ENCODE peak calls at places on chromosomes 3 and 15, in eight cellular contexts. P is HCT116, M is Peyer's patch, A is right lobe of liver, V is heart left ventricle, W is uterus, Y is body of pancreas, G is transverse colon. S is an unnamed sample.

GRCh38 chr3:48405343-48405881 is 24.5 kb downstream of the PLXNB1 start:
- DNase-seq in V (peak), Y (peak), G (no peak), P (no peak), M (peak), A (peak), W (peak), S (no peak)

GRCh38 chr3:23594066-23594465 is 211.7 kb upstream of the UBE2E1 start:
- DNase-seq in A (no peak), V (no peak), P (no peak), G (no peak), Y (no peak), M (no peak), W (no peak), S (no peak)

GRCh38 chr15:44999105-44999504 is 23.9 kb upstream of the SORD start:
- DNase-seq in V (no peak), M (no peak), Y (no peak), G (no peak), P (no peak), A (no peak), W (no peak), S (no peak)

GRCh38 chr3:126996905-126997304 is 14.0 kb downstream of the PLXNA1 start:
- DNase-seq in G (no peak), A (no peak), V (no peak), M (no peak), Y (no peak), W (no peak), P (no peak), S (no peak)

GRCh38 chr3:11514191-11514770 is 129.4 kb downstream of the VGLL4 start:
- DNase-seq in P (no peak), V (peak), Y (peak), M (no peak), W (peak), A (no peak), G (no peak), S (no peak)

GRCh38 chr3:187955076-187955952 is 198.6 kb upstream of the LPP start:
- DNase-seq in P (no peak), Y (peak), G (no peak), A (peak), V (no peak), M (no peak), W (peak), S (no peak)

GRCh38 chr15:37219211-37219701 is 118.9 kb upstream of the MEIS2 start:
- DNase-seq in P (no peak), G (no peak), M (no peak), Y (peak), A (peak), W (no peak), V (no peak), S (no peak)

GRCh38 chr3:50525987-50526386 is 22.6 kb upstream of the CACNA2D2 start:
- DNase-seq in P (peak), G (no peak), M (no peak), A (no peak), Y (peak), W (no peak), V (peak), S (peak)

GRCh38 chr3:115141018-115141757 is 5.9 kb downstream of the ZBTB20 start:
- DNase-seq in P (no peak), G (no peak), Y (no peak), A (no peak), M (no peak), W (no peak), V (no peak), S (no peak)

GRCh38 chr3:5678248-5678647 is 490.7 kb downstream of the EDEM1 start:
- DNase-seq in V (no peak), G (no peak), P (no peak), W (no peak), A (no peak), M (no peak), Y (no peak), S (no peak)

GRCh38 chr3:126446791-126447190 is 28.9 kb downstream of the ZXDC start:
- DNase-seq in V (no peak), P (no peak), W (no peak), G (no peak), A (no peak), Y (no peak), M (no peak), S (no peak)

GRCh38 chr3:40690696-40691597 is 166.2 kb downstream of the ZNF621 start:
- DNase-seq in G (peak), V (peak), Y (peak), A (peak), M (no peak), P (no peak), W (peak), S (peak)

GRCh38 chr3:129486057-129487035 is 42.1 kb upstream of the RHO start:
- DNase-seq in W (no peak), P (no peak), G (no peak), M (no peak), A (no peak), V (peak), Y (no peak), S (no peak)
- H3K4me3 ChIP-seq in W (no peak), P (no peak), G (no peak), M (no peak), A (no peak), V (no peak), Y (no peak), S (no peak)

GRCh38 chr3:44339990-44340389 is 1.4 kb downstream of the TCAIM start:
- DNase-seq in V (no peak), Y (no peak), M (no peak), P (no peak), W (no peak), G (no peak), A (no peak), S (no peak)
- H3K27ac ChIP-seq in V (peak), Y (no peak), M (peak), P (no peak), W (peak), G (peak), A (peak), S (peak)

GRCh38 chr3:138608322-138609214 is at the start of gene FAIM:
- DNase-seq in M (peak), A (peak), G (peak), P (peak), Y (peak), W (peak), V (peak), S (peak)
- TF ChIP-seq POLR2A in M (no peak), A (peak), G (peak), P (no peak), Y (peak), W (peak), V (no peak), S (no peak)

DNA sequence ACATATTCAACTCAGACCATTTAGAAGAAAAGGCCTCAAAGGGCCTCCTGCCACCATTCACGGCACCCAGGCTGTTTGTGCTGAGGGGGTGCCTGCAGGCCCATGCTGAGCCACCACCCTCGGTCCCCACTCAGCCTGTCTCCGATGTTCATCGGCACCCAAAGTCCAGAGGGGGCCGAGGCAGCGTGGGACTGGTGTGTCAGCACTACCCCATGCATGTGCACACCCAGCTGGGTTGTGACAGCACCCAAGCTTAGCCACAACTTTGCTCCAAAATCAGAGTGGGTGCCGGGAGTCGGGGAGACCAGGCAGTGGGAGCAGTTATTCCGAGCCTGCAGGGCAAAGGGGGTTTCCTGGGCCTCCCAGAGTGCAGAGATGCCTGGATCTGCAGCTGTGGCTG is 508.5 kb upstream of the ZNF717 start:
- DNase-seq in P (no peak), V (no peak), Y (no peak), G (no peak), A (no peak), M (no peak), W (no peak), S (no peak)
- H3K4me3 ChIP-seq in P (no peak), V (no peak), Y (no peak), G (no peak), A (no peak), M (no peak), W (no peak), S (no peak)

GRCh38 chr3:72567976-72568560 is 280.2 kb downstream of the SHQ1 start:
- DNase-seq in G (peak), M (no peak), P (no peak), A (peak), V (no peak), W (no peak), Y (no peak), S (no peak)
- H3K27ac ChIP-seq in G (no peak), M (no peak), P (no peak), A (peak), V (no peak), W (no peak), Y (no peak), S (no peak)

DNA sequence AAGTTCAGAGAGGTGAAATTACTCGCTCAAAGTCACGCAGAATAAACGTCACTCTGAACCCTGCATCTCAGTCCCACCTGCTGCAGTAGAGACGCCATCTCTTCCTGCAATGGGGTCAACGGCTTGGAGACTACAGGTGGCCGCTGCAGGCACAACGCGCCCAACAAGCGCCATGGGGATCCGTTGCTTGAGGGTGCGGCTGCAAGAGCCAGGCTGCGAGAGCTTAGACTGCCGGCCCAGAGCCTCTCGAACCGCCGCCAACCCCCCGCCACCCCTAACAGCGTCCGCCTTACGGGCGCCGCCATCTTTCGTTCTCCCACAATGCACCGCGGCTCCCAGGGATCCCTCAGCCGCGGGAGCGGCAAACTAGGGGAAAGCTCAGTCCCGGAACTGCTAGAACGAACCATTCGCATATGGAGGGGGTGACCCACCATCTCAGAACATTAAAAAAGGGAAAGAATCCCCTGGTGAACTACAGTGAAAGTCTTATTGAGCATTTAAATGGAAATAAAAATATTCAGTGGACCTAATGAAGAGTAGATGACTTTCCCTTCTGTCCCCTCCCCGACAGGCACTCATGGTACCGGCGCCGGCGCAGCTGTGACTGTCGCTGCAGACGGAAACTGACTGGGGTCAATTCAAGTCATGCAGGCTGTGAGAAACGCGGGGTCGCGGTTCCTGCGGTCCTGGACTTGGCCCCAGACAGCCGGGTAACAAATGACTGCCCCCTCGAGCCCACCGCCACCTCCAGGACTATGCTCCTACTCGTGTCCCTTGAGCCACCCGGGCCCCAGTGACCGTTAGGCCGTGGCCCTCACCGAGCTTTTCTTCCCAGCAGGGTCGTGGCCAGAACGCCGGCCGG is at the start of the genes MRPL46 and MRPS11:
- DNase-seq in Y (peak), P (peak), M (peak), W (peak), A (peak), G (peak), V (peak), S (peak)
- TF ChIP-seq POLR2A in Y (peak), P (peak), M (no peak), W (peak), A (peak), G (peak), V (no peak), S (no peak)

GRCh38 chr15:57592836-57593420 is 1.2 kb downstream of the MYZAP start:
- DNase-seq in Y (peak), M (no peak), P (no peak), V (peak), W (no peak), A (no peak), G (no peak), S (no peak)
- H3K4me3 ChIP-seq in Y (peak), M (peak), P (no peak), V (peak), W (peak), A (no peak), G (no peak), S (no peak)

DNA sequence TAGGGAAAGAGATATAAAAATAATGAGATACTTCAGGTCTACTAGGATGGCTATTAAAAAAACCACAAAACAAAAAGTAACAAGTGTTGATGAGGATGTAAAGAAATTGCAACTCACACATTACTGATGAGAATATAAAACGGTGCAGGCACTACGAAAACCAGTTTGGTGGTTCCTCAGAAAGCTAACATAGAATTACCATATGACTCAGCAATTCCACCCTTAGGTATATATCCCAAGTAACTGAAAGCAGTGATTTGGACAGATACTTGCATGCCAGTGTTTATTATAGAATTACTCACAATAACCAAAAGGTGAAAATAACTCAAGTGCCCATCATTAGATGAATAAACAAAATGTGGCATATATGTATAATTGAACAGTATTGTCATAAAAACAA is 87.5 kb upstream of the MELTF start:
- DNase-seq in A (no peak), V (no peak), M (no peak), W (no peak), G (no peak), Y (no peak), P (no peak), S (no peak)
- H3K27ac ChIP-seq in A (no peak), V (no peak), M (no peak), W (no peak), G (no peak), Y (no peak), P (no peak), S (no peak)

S was measured in testis.